ENCODE peak calls at places on chromosome 1, in seven cellular contexts. D, E, G, Y, W, Z and L are unnamed samples.

GRCh38 chr1:11523746-11524464 is 45.0 kb downstream of the DISP3 start:
- DNase-seq in D (no peak), E (no peak), G (no peak), Y (no peak), W (no peak), Z (no peak), L (no peak)

GRCh38 chr1:246416261-246416660 is 90.8 kb downstream of the SMYD3 start:
- DNase-seq in D (no peak), E (no peak), G (no peak), Y (no peak), W (no peak), Z (peak), L (no peak)

GRCh38 chr1:9867408-9868243 is 42.4 kb downstream of the CTNNBIP1 start:
- DNase-seq in D (peak), E (peak), G (peak), Y (no peak), W (peak), Z (peak), L (no peak)

GRCh38 chr1:173475564-173476196 is 1.5 kb upstream of the PRDX6 start:
- DNase-seq in D (no peak), E (no peak), G (peak), Y (no peak), W (no peak), Z (peak), L (no peak)

GRCh38 chr1:167488786-167489185 is 29.5 kb downstream of the CD247 start:
- DNase-seq in D (no peak), E (no peak), G (no peak), Y (no peak), W (no peak), Z (no peak), L (no peak)

GRCh38 chr1:111199881-111200801 is at the start of gene DENND2D:
- DNase-seq in D (no peak), E (peak), G (no peak), Y (no peak), W (peak), Z (no peak), L (peak)

GRCh38 chr1:68131261-68131660 is 80.8 kb upstream of the DIRAS3 start:
- DNase-seq in D (no peak), E (no peak), G (no peak), Y (no peak), W (no peak), Z (no peak), L (no peak)

GRCh38 chr1:156571261-156571958 is 955 bp downstream of the IQGAP3 start:
- DNase-seq in D (no peak), E (no peak), G (peak), Y (peak), W (no peak), Z (peak), L (no peak)

GRCh38 chr1:30856260-30856790 is 52.2 kb downstream of the SDC3 start:
- DNase-seq in D (no peak), E (no peak), G (no peak), Y (no peak), W (no peak), Z (peak), L (peak)

GRCh38 chr1:39332291-39332690 is 127.8 kb downstream of the MACF1 start:
- DNase-seq in D (no peak), E (no peak), G (no peak), Y (no peak), W (no peak), Z (peak), L (no peak)

GRCh38 chr1:23601104-23601967 is 42.0 kb upstream of the ID3 start:
- DNase-seq in D (no peak), E (no peak), G (no peak), Y (no peak), W (no peak), Z (no peak), L (no peak)

GRCh38 chr1:159132271-159132881 is 39.0 kb upstream of the CADM3 start:
- DNase-seq in D (peak), E (peak), G (peak), Y (no peak), W (peak), Z (peak), L (no peak)

GRCh38 chr1:160739098-160739511 is at the start of gene SLAMF7:
- DNase-seq in D (no peak), E (peak), G (no peak), Y (no peak), W (no peak), Z (no peak), L (no peak)

GRCh38 chr1:77538956-77539509 is 143.4 kb downstream of the ZZZ3 start:
- DNase-seq in D (no peak), E (no peak), G (peak), Y (peak), W (no peak), Z (peak), L (no peak)

GRCh38 chr1:117495068-117495467 is 110.8 kb upstream of the TENT5C start:
- DNase-seq in D (no peak), E (no peak), G (no peak), Y (no peak), W (no peak), Z (no peak), L (no peak)

GRCh38 chr1:172146149-172146850 is 274.2 kb upstream of the C1orf105 start:
- DNase-seq in D (no peak), E (no peak), G (no peak), Y (no peak), W (no peak), Z (peak), L (no peak)

GRCh38 chr1:26372039-26372438 is 511 bp downstream of the ZNF683 start:
- DNase-seq in D (no peak), E (no peak), G (no peak), Y (no peak), W (no peak), Z (peak), L (no peak)

GRCh38 chr1:209456878-209457277 is 126.6 kb upstream of the CAMK1G start:
- DNase-seq in D (no peak), E (no peak), G (no peak), Y (no peak), W (no peak), Z (peak), L (no peak)

GRCh38 chr1:153587314-153587713 is 21.7 kb upstream of the S100A2 start:
- DNase-seq in D (no peak), E (no peak), G (no peak), Y (no peak), W (no peak), Z (no peak), L (no peak)